ENCODE peak calls at places on chromosomes 2 and 18, in eight cellular contexts. Y is NCI-H748 treated with DMSO at 0.1 percent for 48 hours; H is pulmonary artery endothelial cell; C is thoracic aorta; M is activated CD4-positive, alpha-beta T cell treated with anti-CD3 and anti-CD28 coated beads for 48 hours; I is heart right ventricle; R is C1 segment of cervical spinal cord; Q is NCI-H82. L is an unnamed sample.

GRCh38 chr2:82027901-82028570 is 1723.5 kb upstream of the LRRTM1 start:
- DNase-seq in Y (peak; percentile 95), H (no peak), C (no peak), M (no peak), I (no peak), R (no peak), Q (no peak), L (no peak)

GRCh38 chr2:53609561-53609960 is 158.0 kb upstream of the CHAC2 start:
- DNase-seq in Y (no peak), H (no peak), C (no peak), M (no peak), I (no peak), R (no peak), Q (no peak), L (no peak)

GRCh38 chr2:7845332-7845731 is 836.5 kb upstream of the ID2 start:
- DNase-seq in Y (no peak), H (no peak), C (no peak), M (no peak), I (no peak), R (no peak), Q (no peak), L (no peak)

GRCh38 chr2:206876176-206876575 is 63.1 kb upstream of the CPO start:
- DNase-seq in Y (no peak), H (no peak), C (no peak), M (no peak), I (no peak), R (peak; percentile 1), Q (no peak), L (no peak)

GRCh38 chr2:190320696-190321095 is 1.1 kb upstream of the HIBCH start:
- DNase-seq in Y (no peak), H (no peak), C (no peak), M (peak; percentile 60), I (no peak), R (no peak), Q (no peak), L (peak; percentile 8)

GRCh38 chr2:218256612-218257350 is 4.0 kb upstream of the GPBAR1 start:
- DNase-seq in Y (no peak), H (no peak), C (no peak), M (no peak), I (no peak), R (no peak), Q (no peak), L (no peak)

GRCh38 chr2:71791501-71792135 is 338.3 kb downstream of the DYSF start:
- DNase-seq in Y (no peak), H (no peak), C (no peak), M (no peak), I (no peak), R (no peak), Q (no peak), L (no peak)

GRCh38 chr2:43361286-43361685 is 134.9 kb upstream of the ZFP36L2 start:
- DNase-seq in Y (no peak), H (no peak), C (no peak), M (no peak), I (no peak), R (no peak), Q (no peak), L (no peak)

GRCh38 chr18:43159091-43159490 is 43.6 kb upstream of the RIT2 start:
- DNase-seq in Y (peak; percentile 38), H (no peak), C (no peak), M (no peak), I (no peak), R (no peak), Q (no peak), L (peak; percentile 40)

GRCh38 chr2:158967731-158968395 is 577 bp upstream of the TANC1 start:
- DNase-seq in Y (no peak), H (no peak), C (no peak), M (no peak), I (peak; percentile 60), R (peak; percentile 80), Q (peak; percentile 80), L (peak; percentile 37)

GRCh38 chr2:23523651-23524260 is 138.8 kb downstream of the KLHL29 start:
- DNase-seq in Y (no peak), H (no peak), C (peak; percentile 32), M (no peak), I (no peak), R (peak; percentile 22), Q (peak; percentile 63), L (no peak)

GRCh38 chr2:9988320-9988719 is 36.8 kb downstream of the GRHL1 start:
- DNase-seq in Y (no peak), H (no peak), C (no peak), M (no peak), I (no peak), R (no peak), Q (no peak), L (no peak)

L was measured in lung microvascular endothelial cell.